ENCODE peak calls at places on chromosomes 11 and 22, in five cellular contexts. A is spleen, Y is heart left ventricle, F is upper lobe of left lung, S is uterus. T is an unnamed sample.

GRCh38 chr11:28142724-28143123 is 34.5 kb downstream of the METTL15 start:
- DNase-seq in A (no peak), Y (no peak), F (no peak), S (no peak), T (no peak)

GRCh38 chr22:37020192-37020479 is 594 bp downstream of the MPST start:
- DNase-seq in A (no peak), Y (no peak), F (peak), S (no peak), T (peak)

GRCh38 chr11:1639102-1639620 is 9.6 kb downstream of the KRTAP5-5 start:
- DNase-seq in A (no peak), Y (peak), F (peak), S (peak), T (no peak)

GRCh38 chr11:7575841-7576451 is 62.1 kb downstream of the PPFIBP2 start:
- DNase-seq in A (no peak), Y (peak), F (peak), S (no peak), T (peak)

GRCh38 chr11:108235633-108236032 is 12.8 kb downstream of the ATM start:
- DNase-seq in A (no peak), Y (no peak), F (no peak), S (no peak), T (no peak)

GRCh38 chr11:68297812-68298658 is 14.4 kb upstream of the LRP5 start:
- DNase-seq in A (peak), Y (peak), F (peak), S (peak), T (peak)

GRCh38 chr11:9315078-9315688 is 790 bp upstream of the TMEM41B start:
- DNase-seq in A (peak), Y (no peak), F (no peak), S (peak), T (no peak)

GRCh38 chr11:45173064-45173463 is 26.6 kb downstream of the PRDM11 start:
- DNase-seq in A (no peak), Y (no peak), F (no peak), S (no peak), T (peak)

GRCh38 chr11:100746448-100746847 is 59.4 kb downstream of the ARHGAP42 start:
- DNase-seq in A (no peak), Y (no peak), F (no peak), S (no peak), T (no peak)

GRCh38 chr11:85627332-85627997 is at the start of gene DLG2:
- DNase-seq in A (no peak), Y (no peak), F (peak), S (peak), T (no peak)

GRCh38 chr11:31133064-31133463 is 236.5 kb downstream of the DCDC1 start:
- DNase-seq in A (no peak), Y (no peak), F (no peak), S (no peak), T (no peak)

GRCh38 chr11:40306938-40307548 is 1152.4 kb downstream of the LRRC4C start:
- DNase-seq in A (no peak), Y (no peak), F (no peak), S (no peak), T (no peak)

GRCh38 chr22:41603873-41604332 is 14.3 kb upstream of the PMM1 start:
- DNase-seq in A (peak), Y (no peak), F (no peak), S (no peak), T (no peak)

GRCh38 chr11:16806791-16807190 is 68.3 kb downstream of the C11orf58 start:
- DNase-seq in A (peak), Y (no peak), F (no peak), S (no peak), T (no peak)

GRCh38 chr11:29293825-29294224 is 723.0 kb downstream of the KCNA4 start:
- DNase-seq in A (no peak), Y (no peak), F (no peak), S (no peak), T (no peak)

GRCh38 chr22:50236731-50237409 is 8.0 kb downstream of the TUBGCP6 start:
- DNase-seq in A (no peak), Y (no peak), F (no peak), S (no peak), T (no peak)

GRCh38 chr11:2378527-2379210 is 1.6 kb downstream of the CD81 start:
- DNase-seq in A (peak), Y (peak), F (no peak), S (peak), T (peak)

GRCh38 chr22:16953206-16954059 is 54.6 kb downstream of the GAB4 start:
- DNase-seq in A (no peak), Y (no peak), F (no peak), S (no peak), T (no peak)

GRCh38 chr11:112157274-112157766 is 6.6 kb downstream of the IL18 start:
- DNase-seq in A (no peak), Y (no peak), F (peak), S (no peak), T (no peak)

GRCh38 chr11:40139507-40139906 is 1319.9 kb downstream of the LRRC4C start:
- DNase-seq in A (no peak), Y (no peak), F (no peak), S (no peak), T (no peak)

GRCh38 chr11:75384438-75385080 is 14.8 kb upstream of the RPS3 start:
- DNase-seq in A (peak), Y (peak), F (peak), S (peak), T (peak)

GRCh38 chr11:75593337-75593915 is 31.4 kb downstream of the SERPINH1 start:
- DNase-seq in A (no peak), Y (no peak), F (no peak), S (no peak), T (no peak)

GRCh38 chr22:37669586-37669985 is 5.8 kb upstream of the LGALS1 start:
- DNase-seq in A (no peak), Y (no peak), F (no peak), S (no peak), T (no peak)

GRCh38 chr11:13965337-13965736 is 2.8 kb downstream of the SPON1 start:
- DNase-seq in A (no peak), Y (no peak), F (no peak), S (no peak), T (no peak)

GRCh38 chr11:13963169-13963948 is 836 bp downstream of the SPON1 start:
- DNase-seq in A (peak), Y (peak), F (no peak), S (peak), T (no peak)

GRCh38 chr11:13964771-13965074 is 2.2 kb downstream of the SPON1 start:
- DNase-seq in A (no peak), Y (no peak), F (no peak), S (no peak), T (no peak)

GRCh38 chr11:13963949-13964770 is 1.6 kb downstream of the SPON1 start:
- DNase-seq in A (no peak), Y (peak), F (no peak), S (peak), T (no peak)

GRCh38 chr11:13966486-13966885 is 4.0 kb downstream of the SPON1 start:
- DNase-seq in A (no peak), Y (no peak), F (no peak), S (no peak), T (no peak)
- H3K4me3 ChIP-seq in A (no peak), Y (no peak), F (no peak), S (no peak), T (no peak)

DNA sequence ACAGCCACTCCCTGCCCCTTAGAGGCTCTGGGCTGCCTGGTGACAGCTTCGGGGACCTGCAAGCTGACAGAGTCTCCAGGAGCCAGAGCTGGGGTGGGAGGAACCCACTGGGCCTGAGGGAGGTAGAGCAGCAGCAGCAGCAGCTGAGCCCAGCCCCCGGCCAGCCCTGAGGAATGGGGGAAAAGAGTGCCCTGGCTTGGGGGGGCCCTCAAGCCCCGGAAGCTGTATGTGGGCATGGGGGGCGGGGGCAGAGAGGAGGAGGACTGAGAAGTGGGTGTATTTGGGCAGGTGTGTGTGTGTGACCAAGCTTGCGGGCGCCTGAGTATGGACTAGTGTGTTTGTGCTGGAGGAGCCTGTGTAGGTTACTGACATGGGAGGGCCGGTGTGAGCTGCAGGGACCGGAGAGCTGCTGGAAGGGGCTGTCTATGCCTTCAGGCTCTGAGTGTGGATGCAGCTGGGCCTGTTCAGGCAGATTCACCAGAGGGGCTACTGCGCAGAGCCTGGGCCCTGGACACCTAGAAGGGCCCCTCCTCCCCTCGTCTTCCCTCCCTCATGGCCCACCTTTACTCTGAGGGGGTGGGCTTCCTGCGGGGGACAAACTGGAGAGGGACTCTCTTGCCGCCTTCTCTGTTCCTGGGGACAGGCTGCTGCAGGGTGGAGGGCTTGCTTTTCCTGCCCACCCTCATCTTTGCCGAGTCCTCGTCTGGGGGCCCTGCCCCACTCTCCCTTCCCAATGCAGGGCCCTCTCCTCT is 28.0 kb downstream of the ST3GAL4 start:
- DNase-seq in A (peak), Y (no peak), F (no peak), S (no peak), T (no peak)
- H3K27ac ChIP-seq in A (peak), Y (no peak), F (peak), S (no peak), T (no peak)

GRCh38 chr22:39242389-39242808 is 2.4 kb downstream of the PDGFB start:
- DNase-seq in A (no peak), Y (no peak), F (no peak), S (no peak), T (no peak)

GRCh38 chr22:39241632-39242388 is 3.0 kb downstream of the PDGFB start:
- DNase-seq in A (no peak), Y (no peak), F (no peak), S (no peak), T (no peak)

GRCh38 chr22:39243443-39244072 is 1.2 kb downstream of the PDGFB start:
- DNase-seq in A (no peak), Y (no peak), F (no peak), S (no peak), T (no peak)

GRCh38 chr22:39244073-39244495 is 698 bp downstream of the PDGFB start:
- DNase-seq in A (no peak), Y (no peak), F (no peak), S (no peak), T (no peak)

GRCh38 chr22:39242809-39243442 is 1.9 kb downstream of the PDGFB start:
- DNase-seq in A (no peak), Y (no peak), F (no peak), S (no peak), T (no peak)
- TF ChIP-seq POLR2A in A (no peak), Y (no peak), F (no peak), S (no peak), T (no peak)

GRCh38 chr11:116649268-116649667 is 123.5 kb downstream of the BUD13 start:
- DNase-seq in A (no peak), Y (no peak), F (no peak), S (no peak), T (no peak)
- H3K4me3 ChIP-seq in A (no peak), Y (no peak), F (no peak), S (no peak), T (no peak)

GRCh38 chr11:57499413-57499982 is 16.0 kb downstream of the SLC43A1 start:
- DNase-seq in A (peak), Y (peak), F (peak), S (peak), T (peak)
- H3K27ac ChIP-seq in A (peak), Y (peak), F (peak), S (peak), T (peak)

GRCh38 chr11:64743591-64744543 is at the start of gene RASGRP2:
- DNase-seq in A (peak), Y (peak), F (peak), S (peak), T (peak)
- TF ChIP-seq POLR2A in A (no peak), Y (no peak), F (peak), S (no peak), T (no peak)

T was measured in Peyer's patch.